ENCODE peak calls at places on chromosomes 13 and 19, in four cellular contexts. One of them, this sample, is unnamed.

GRCh38 chr13:33536639-33537425 is 251.3 kb upstream of the STARD13 start:
- DNase-seq in bronchial epithelial cell: peak; percentile 52
- DNase-seq in GM23248: peak; percentile 25
- DNase-seq in astrocyte of the spinal cord: peak; percentile 59
- DNase-seq in this sample: peak; percentile 82

GRCh38 chr13:23743717-23744116 is 145.5 kb downstream of the MIPEP start:
- DNase-seq in bronchial epithelial cell: peak; percentile 38
- DNase-seq in GM23248: no peak
- DNase-seq in astrocyte of the spinal cord: no peak
- DNase-seq in this sample: no peak

GRCh38 chr19:9936151-9937000 is at the start of gene OLFM2:
- DNase-seq in bronchial epithelial cell: no peak
- DNase-seq in GM23248: peak; percentile 42
- DNase-seq in astrocyte of the spinal cord: no peak
- DNase-seq in this sample: no peak

GRCh38 chr19:10353793-10354391 is 14.5 kb upstream of the ICAM3 start:
- DNase-seq in bronchial epithelial cell: no peak
- DNase-seq in GM23248: peak; percentile 45
- DNase-seq in astrocyte of the spinal cord: peak; percentile 22
- DNase-seq in this sample: peak; percentile 41

GRCh38 chr13:87089391-87089790 is 581.8 kb upstream of the SLITRK5 start:
- DNase-seq in bronchial epithelial cell: peak; percentile 54
- DNase-seq in GM23248: peak; percentile 94
- DNase-seq in astrocyte of the spinal cord: peak; percentile 78
- DNase-seq in this sample: peak; percentile 78

GRCh38 chr13:77751513-77752456 is 54.3 kb downstream of the SLAIN1 start:
- DNase-seq in bronchial epithelial cell: peak; percentile 59
- DNase-seq in GM23248: peak; percentile 63
- DNase-seq in astrocyte of the spinal cord: peak; percentile 62
- DNase-seq in this sample: peak; percentile 58

GRCh38 chr13:33509642-33510229 is 224.2 kb upstream of the STARD13 start:
- DNase-seq in bronchial epithelial cell: no peak
- DNase-seq in GM23248: peak; percentile 78
- DNase-seq in astrocyte of the spinal cord: peak; percentile 53
- DNase-seq in this sample: peak; percentile 62

GRCh38 chr19:38263696-38264485 is 482 bp upstream of the SPINT2 start:
- DNase-seq in bronchial epithelial cell: peak; percentile 80
- DNase-seq in GM23248: peak; percentile 64
- DNase-seq in astrocyte of the spinal cord: peak; percentile 41
- DNase-seq in this sample: no peak

GRCh38 chr13:113599396-113599795 is 14.8 kb downstream of the TFDP1 start:
- DNase-seq in bronchial epithelial cell: no peak
- DNase-seq in GM23248: no peak
- DNase-seq in astrocyte of the spinal cord: no peak
- DNase-seq in this sample: no peak

GRCh38 chr19:57803594-57804325 is 11.0 kb downstream of the ZNF552 start:
- DNase-seq in bronchial epithelial cell: peak; percentile 62
- DNase-seq in GM23248: peak; percentile 78
- DNase-seq in astrocyte of the spinal cord: peak; percentile 93
- DNase-seq in this sample: peak; percentile 62

GRCh38 chr13:103516009-103516795 is 450.0 kb upstream of the SLC10A2 start:
- DNase-seq in bronchial epithelial cell: no peak
- DNase-seq in GM23248: no peak
- DNase-seq in astrocyte of the spinal cord: no peak
- DNase-seq in this sample: no peak

GRCh38 chr13:42377640-42378382 is 105.9 kb downstream of the AKAP11 start:
- DNase-seq in bronchial epithelial cell: no peak
- DNase-seq in GM23248: no peak
- DNase-seq in astrocyte of the spinal cord: peak; percentile 69
- DNase-seq in this sample: no peak

GRCh38 chr13:33636955-33637670 is 180.8 kb upstream of the RFC3 start:
- DNase-seq in bronchial epithelial cell: peak; percentile 67
- DNase-seq in GM23248: peak; percentile 51
- DNase-seq in astrocyte of the spinal cord: no peak
- DNase-seq in this sample: peak; percentile 20

GRCh38 chr13:97225533-97225932 is 3.4 kb downstream of the MBNL2 start:
- DNase-seq in bronchial epithelial cell: no peak
- DNase-seq in GM23248: no peak
- DNase-seq in astrocyte of the spinal cord: no peak
- DNase-seq in this sample: no peak

GRCh38 chr19:55598719-55599467 is 424 bp downstream of the FIZ1 start:
- DNase-seq in bronchial epithelial cell: peak; percentile 88
- DNase-seq in GM23248: peak; percentile 95
- DNase-seq in astrocyte of the spinal cord: peak; percentile 97
- DNase-seq in this sample: peak; percentile 97

GRCh38 chr19:2045501-2046045 is 5.5 kb downstream of the MKNK2 start:
- DNase-seq in bronchial epithelial cell: no peak
- DNase-seq in GM23248: no peak
- DNase-seq in astrocyte of the spinal cord: no peak
- DNase-seq in this sample: no peak

GRCh38 chr19:8302734-8303133 is 5.4 kb downstream of the CD320 start:
- DNase-seq in bronchial epithelial cell: no peak
- DNase-seq in GM23248: no peak
- DNase-seq in astrocyte of the spinal cord: no peak
- DNase-seq in this sample: no peak

GRCh38 chr19:5040544-5041167 is 71.7 kb downstream of the KDM4B start:
- DNase-seq in bronchial epithelial cell: no peak
- DNase-seq in GM23248: no peak
- DNase-seq in astrocyte of the spinal cord: no peak
- DNase-seq in this sample: no peak

GRCh38 chr13:27953671-27954405 is 15.3 kb downstream of the CDX2 start:
- DNase-seq in bronchial epithelial cell: peak; percentile 20
- DNase-seq in GM23248: peak; percentile 87
- DNase-seq in astrocyte of the spinal cord: peak; percentile 49
- DNase-seq in this sample: peak; percentile 57

GRCh38 chr19:13016628-13017305 is 21.5 kb downstream of the NFIX start:
- DNase-seq in bronchial epithelial cell: no peak
- DNase-seq in GM23248: peak; percentile 66
- DNase-seq in astrocyte of the spinal cord: no peak
- DNase-seq in this sample: no peak

GRCh38 chr19:4267901-4268815 is 10.9 kb upstream of the SHD start:
- DNase-seq in bronchial epithelial cell: no peak
- DNase-seq in GM23248: no peak
- DNase-seq in astrocyte of the spinal cord: no peak
- DNase-seq in this sample: no peak

GRCh38 chr13:39910833-39911232 is 255.4 kb downstream of the COG6 start:
- DNase-seq in bronchial epithelial cell: no peak
- DNase-seq in GM23248: no peak
- DNase-seq in astrocyte of the spinal cord: peak; percentile 14
- DNase-seq in this sample: peak; percentile 75

GRCh38 chr13:79741006-79741405 is 260.1 kb downstream of the NDFIP2 start:
- DNase-seq in bronchial epithelial cell: peak; percentile 8
- DNase-seq in GM23248: peak; percentile 57
- DNase-seq in astrocyte of the spinal cord: peak; percentile 52
- DNase-seq in this sample: peak; percentile 65

GRCh38 chr13:98405107-98405571 is 171.8 kb downstream of the STK24 start:
- DNase-seq in bronchial epithelial cell: no peak
- DNase-seq in GM23248: peak; percentile 43
- DNase-seq in astrocyte of the spinal cord: peak; percentile 12
- DNase-seq in this sample: peak; percentile 25

GRCh38 chr19:4233282-4233853 is 4.0 kb downstream of the EBI3 start:
- DNase-seq in bronchial epithelial cell: peak; percentile 4
- DNase-seq in GM23248: peak; percentile 22
- DNase-seq in astrocyte of the spinal cord: no peak
- DNase-seq in this sample: peak; percentile 25

GRCh38 chr13:37485766-37486165 is 112.8 kb downstream of the POSTN start:
- DNase-seq in bronchial epithelial cell: no peak
- DNase-seq in GM23248: peak; percentile 12
- DNase-seq in astrocyte of the spinal cord: peak; percentile 27
- DNase-seq in this sample: peak; percentile 64

GRCh38 chr13:94795292-94795691 is 82.9 kb upstream of the SOX21 start:
- DNase-seq in bronchial epithelial cell: no peak
- DNase-seq in GM23248: no peak
- DNase-seq in astrocyte of the spinal cord: no peak
- DNase-seq in this sample: no peak

GRCh38 chr19:17289489-17289888 is 7.8 kb downstream of the ANKLE1 start:
- DNase-seq in bronchial epithelial cell: peak; percentile 57
- DNase-seq in GM23248: peak; percentile 85
- DNase-seq in astrocyte of the spinal cord: peak; percentile 89
- DNase-seq in this sample: peak; percentile 93

GRCh38 chr13:43877788-43878187 is 1.8 kb downstream of the CCDC122 start:
- DNase-seq in bronchial epithelial cell: no peak
- DNase-seq in GM23248: no peak
- DNase-seq in astrocyte of the spinal cord: no peak
- DNase-seq in this sample: no peak

GRCh38 chr19:6058411-6059201 is 51.7 kb downstream of the RFX2 start:
- DNase-seq in bronchial epithelial cell: no peak
- DNase-seq in GM23248: no peak
- DNase-seq in astrocyte of the spinal cord: no peak
- DNase-seq in this sample: no peak

GRCh38 chr13:30159446-30159839 is 147.9 kb downstream of the KATNAL1 start:
- DNase-seq in bronchial epithelial cell: peak; percentile 54
- DNase-seq in GM23248: peak; percentile 91
- DNase-seq in astrocyte of the spinal cord: peak; percentile 91
- DNase-seq in this sample: peak; percentile 94

GRCh38 chr19:46232029-46232428 is 2.5 kb downstream of the IGFL1 start:
- DNase-seq in bronchial epithelial cell: no peak
- DNase-seq in GM23248: no peak
- DNase-seq in astrocyte of the spinal cord: no peak
- DNase-seq in this sample: no peak

GRCh38 chr13:44437356-44438233 is 64.0 kb downstream of the SERP2 start:
- DNase-seq in bronchial epithelial cell: peak; percentile 73
- DNase-seq in GM23248: peak; percentile 64
- DNase-seq in astrocyte of the spinal cord: peak; percentile 77
- DNase-seq in this sample: peak; percentile 67

GRCh38 chr19:18232540-18233223 is 6.4 kb upstream of the PDE4C start:
- DNase-seq in bronchial epithelial cell: no peak
- DNase-seq in GM23248: peak; percentile 38
- DNase-seq in astrocyte of the spinal cord: no peak
- DNase-seq in this sample: no peak

GRCh38 chr19:47663911-47664771 is 49.1 kb upstream of the EHD2 start:
- DNase-seq in bronchial epithelial cell: peak; percentile 90
- DNase-seq in GM23248: peak; percentile 99
- DNase-seq in astrocyte of the spinal cord: peak; percentile 99
- DNase-seq in this sample: peak; percentile 100

GRCh38 chr13:39942901-39943273 is 287.4 kb downstream of the COG6 start:
- DNase-seq in bronchial epithelial cell: peak; percentile 71
- DNase-seq in GM23248: peak; percentile 89
- DNase-seq in astrocyte of the spinal cord: peak; percentile 70
- DNase-seq in this sample: peak; percentile 92

GRCh38 chr13:40765602-40766001 is 5.4 kb downstream of the MRPS31 start:
- DNase-seq in bronchial epithelial cell: no peak
- DNase-seq in GM23248: no peak
- DNase-seq in astrocyte of the spinal cord: no peak
- DNase-seq in this sample: no peak

GRCh38 chr13:46555722-46556121 is 2.8 kb downstream of the LRCH1 start:
- DNase-seq in bronchial epithelial cell: no peak
- DNase-seq in GM23248: no peak
- DNase-seq in astrocyte of the spinal cord: no peak
- DNase-seq in this sample: no peak
- H3K4me3 ChIP-seq in bronchial epithelial cell: no peak overlapping the region
- H3K4me3 ChIP-seq in GM23248: peak overlapping the region; percentile 91
- H3K4me3 ChIP-seq in astrocyte of the spinal cord: no peak overlapping the region
- H3K4me3 ChIP-seq in this sample: no peak overlapping the region

GRCh38 chr13:58949646-58950045 is 1214.1 kb downstream of the DIAPH3 start:
- DNase-seq in bronchial epithelial cell: no peak
- DNase-seq in GM23248: no peak
- DNase-seq in astrocyte of the spinal cord: no peak
- DNase-seq in this sample: no peak
- H3K4me3 ChIP-seq in bronchial epithelial cell: no peak overlapping the region
- H3K4me3 ChIP-seq in GM23248: no peak overlapping the region
- H3K4me3 ChIP-seq in astrocyte of the spinal cord: no peak overlapping the region
- H3K4me3 ChIP-seq in this sample: no peak overlapping the region

GRCh38 chr19:49829200-49829599 is 11.1 kb downstream of the MED25 start:
- DNase-seq in bronchial epithelial cell: no peak
- DNase-seq in GM23248: no peak
- DNase-seq in astrocyte of the spinal cord: no peak
- DNase-seq in this sample: no peak

GRCh38 chr19:49831592-49831991 is 13.5 kb downstream of the MED25 start:
- DNase-seq in bronchial epithelial cell: no peak
- DNase-seq in GM23248: no peak
- DNase-seq in astrocyte of the spinal cord: no peak
- DNase-seq in this sample: no peak

GRCh38 chr19:49827034-49827433 is 8.9 kb downstream of the MED25 start:
- DNase-seq in bronchial epithelial cell: no peak
- DNase-seq in GM23248: no peak
- DNase-seq in astrocyte of the spinal cord: no peak
- DNase-seq in this sample: no peak

GRCh38 chr19:49830766-49831165 is 12.7 kb downstream of the MED25 start:
- DNase-seq in bronchial epithelial cell: no peak
- DNase-seq in GM23248: no peak
- DNase-seq in astrocyte of the spinal cord: no peak
- DNase-seq in this sample: no peak

GRCh38 chr19:49829721-49830120 is 11.6 kb downstream of the MED25 start:
- DNase-seq in bronchial epithelial cell: no peak
- DNase-seq in GM23248: no peak
- DNase-seq in astrocyte of the spinal cord: no peak
- DNase-seq in this sample: no peak
- H3K4me3 ChIP-seq in bronchial epithelial cell: no peak overlapping the region
- H3K4me3 ChIP-seq in GM23248: no peak overlapping the region
- H3K4me3 ChIP-seq in astrocyte of the spinal cord: no peak overlapping the region
- H3K4me3 ChIP-seq in this sample: no peak overlapping the region

GRCh38 chr19:39557791-39558622 is 18.0 kb upstream of the EID2 start:
- DNase-seq in bronchial epithelial cell: peak; percentile 18
- DNase-seq in GM23248: no peak
- DNase-seq in astrocyte of the spinal cord: peak; percentile 6
- DNase-seq in this sample: no peak
- H3K4me3 ChIP-seq in bronchial epithelial cell: no peak overlapping the region
- H3K4me3 ChIP-seq in GM23248: no peak overlapping the region
- H3K4me3 ChIP-seq in astrocyte of the spinal cord: no peak overlapping the region
- H3K4me3 ChIP-seq in this sample: no peak overlapping the region

DNA sequence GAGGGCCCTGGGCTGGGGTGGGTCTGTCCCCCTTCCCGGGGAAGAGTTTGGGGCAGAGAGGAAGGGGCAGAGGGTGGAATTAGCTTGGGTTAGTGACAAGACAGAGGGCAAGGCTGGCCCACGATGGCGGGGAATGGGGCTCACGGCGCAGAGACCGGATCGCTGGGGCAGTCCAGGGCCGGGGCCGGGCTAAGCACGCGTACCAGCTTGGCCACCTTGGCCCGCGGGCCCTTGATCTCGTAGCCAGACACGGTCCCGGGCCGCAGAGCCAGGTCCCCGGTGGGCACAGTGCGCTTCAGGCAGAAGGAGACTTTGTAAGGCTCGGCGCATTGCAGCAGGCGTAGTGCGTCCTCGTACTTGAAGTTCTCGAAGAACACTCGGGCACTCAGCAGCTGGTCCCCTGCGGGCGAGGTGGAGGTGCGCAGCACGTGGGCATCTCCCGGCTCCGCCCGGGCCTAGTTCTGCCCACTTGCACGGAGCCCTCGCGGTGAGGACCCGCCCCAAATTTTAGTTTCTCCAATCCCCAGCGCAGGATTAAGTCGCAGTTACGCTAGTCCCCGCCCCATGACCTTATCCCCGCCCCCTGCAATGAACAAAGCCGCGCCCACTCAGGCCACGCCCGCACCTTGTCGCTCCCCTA is 8.6 kb upstream of the HIPK4 start:
- DNase-seq in bronchial epithelial cell: peak; percentile 61
- DNase-seq in GM23248: peak; percentile 37
- DNase-seq in astrocyte of the spinal cord: peak; percentile 36
- DNase-seq in this sample: no peak
- H3K4me3 ChIP-seq in bronchial epithelial cell: no peak overlapping the region
- H3K4me3 ChIP-seq in GM23248: no peak overlapping the region
- H3K4me3 ChIP-seq in astrocyte of the spinal cord: no peak overlapping the region
- H3K4me3 ChIP-seq in this sample: no peak overlapping the region

GRCh38 chr19:799076-799881 is 2.0 kb downstream of the PTBP1 start:
- DNase-seq in bronchial epithelial cell: peak; percentile 23
- DNase-seq in GM23248: peak; percentile 70
- DNase-seq in astrocyte of the spinal cord: peak; percentile 47
- DNase-seq in this sample: peak; percentile 53
- H3K4me3 ChIP-seq in bronchial epithelial cell: peak overlapping the region; percentile 78
- H3K4me3 ChIP-seq in GM23248: peak overlapping the region; percentile 86
- H3K4me3 ChIP-seq in astrocyte of the spinal cord: peak overlapping the region; percentile 88
- H3K4me3 ChIP-seq in this sample: peak overlapping the region; percentile 88

GRCh38 chr13:96053003-96053703 is at the start of gene UGGT2:
- DNase-seq in bronchial epithelial cell: peak; percentile 85
- DNase-seq in GM23248: peak; percentile 98
- DNase-seq in astrocyte of the spinal cord: peak; percentile 94
- DNase-seq in this sample: peak; percentile 94
- H3K4me3 ChIP-seq in bronchial epithelial cell: peak within 1 kb of the TSS; percentile 96
- H3K4me3 ChIP-seq in GM23248: peak within 1 kb of the TSS; percentile 98
- H3K4me3 ChIP-seq in astrocyte of the spinal cord: peak within 1 kb of the TSS; percentile 94
- H3K4me3 ChIP-seq in this sample: peak within 1 kb of the TSS; percentile 87

This sample was measured in fibroblast of mammary gland.